ENCODE peak calls at places on chromosomes 4 and X, in four cellular contexts. G is lower lobe of right lung, R is AG08395, L is germinal center. B is an unnamed sample.

GRCh38 chrX:63349307-63349706 is 1.8 kb downstream of the SPIN4 start:
- DNase-seq in G (no peak), R (no peak), L (no peak), B (no peak)

GRCh38 chrX:5644786-5645185 is 583.9 kb downstream of the NLGN4X start:
- DNase-seq in G (no peak), R (no peak), L (no peak), B (no peak)

GRCh38 chr4:47749858-47750257 is 88.0 kb downstream of the CORIN start:
- DNase-seq in G (no peak), R (no peak), L (no peak), B (no peak)

GRCh38 chr4:94345267-94345666 is 2.6 kb upstream of the HPGDS start:
- DNase-seq in G (no peak), R (no peak), L (no peak), B (no peak)

GRCh38 chrX:51568586-51568985 is 50.1 kb downstream of the CENPVL3 start:
- DNase-seq in G (no peak), R (peak), L (no peak), B (no peak)

GRCh38 chr4:98657531-98658286 is 702 bp downstream of the TSPAN5 start:
- DNase-seq in G (no peak), R (peak), L (peak), B (peak)

GRCh38 chr4:10762541-10762940 is 78.0 kb upstream of the CLNK start:
- DNase-seq in G (no peak), R (no peak), L (no peak), B (no peak)

GRCh38 chr4:21366840-21367239 is 581.7 kb downstream of the KCNIP4 start:
- DNase-seq in G (no peak), R (no peak), L (no peak), B (no peak)

GRCh38 chrX:50723006-50723405 is 91.0 kb downstream of the SHROOM4 start:
- DNase-seq in G (no peak), R (no peak), L (no peak), B (no peak)

GRCh38 chrX:37361596-37361995 is 12.4 kb downstream of the PRRG1 start:
- DNase-seq in G (no peak), R (no peak), L (no peak), B (no peak)

GRCh38 chr4:71429106-71429505 is 90.3 kb downstream of the SLC4A4 start:
- DNase-seq in G (no peak), R (no peak), L (no peak), B (no peak)

GRCh38 chrX:140701480-140701879 is 8.1 kb upstream of the LINC00632 start:
- DNase-seq in G (no peak), R (no peak), L (no peak), B (no peak)

GRCh38 chr4:99715286-99715685 is 57.7 kb upstream of the C4orf54 start:
- DNase-seq in G (no peak), R (no peak), L (no peak), B (no peak)

GRCh38 chr4:188554413-188554812 is 415.2 kb downstream of the TRIML1 start:
- DNase-seq in G (no peak), R (no peak), L (no peak), B (no peak)

GRCh38 chrX:142977128-142977914 is 48.4 kb upstream of the SPANXN4 start:
- DNase-seq in G (no peak), R (no peak), L (no peak), B (peak)

GRCh38 chrX:100643943-100644587 is at the start of gene SRPX2:
- DNase-seq in G (peak), R (peak), L (no peak), B (no peak)

GRCh38 chr4:53380221-53380620 is 2.8 kb downstream of the FIP1L1 start:
- DNase-seq in G (no peak), R (no peak), L (no peak), B (no peak)

GRCh38 chr4:113394730-113395530 is 345.5 kb downstream of the ANK2 start:
- DNase-seq in G (no peak), R (peak), L (peak), B (peak)

GRCh38 chrX:70485466-70485865 is 40.8 kb downstream of the DLG3 start:
- DNase-seq in G (no peak), R (no peak), L (no peak), B (no peak)